ENCODE peak calls at places on chromosome 16, in eight cellular contexts. One of them, this sample, is unnamed.

GRCh38 chr16:2598133-2598641 is 60.4 kb downstream of the PDPK1 start:
- DNase-seq in CD8-positive, alpha-beta T cell: no peak
- DNase-seq in brain microvascular endothelial cell: no peak
- DNase-seq in RWPE1: no peak
- DNase-seq in astrocyte: no peak
- DNase-seq in GM23338: no peak
- DNase-seq in spleen: peak; percentile 60
- DNase-seq in stomach: no peak
- DNase-seq in this sample: peak; percentile 70

GRCh38 chr16:86465434-86465833 is 44.9 kb upstream of the FOXF1 start:
- DNase-seq in RWPE1: no peak
- DNase-seq in spleen: no peak
- DNase-seq in GM23338: no peak
- DNase-seq in stomach: no peak
- DNase-seq in brain microvascular endothelial cell: no peak
- DNase-seq in CD8-positive, alpha-beta T cell: no peak
- DNase-seq in astrocyte: no peak
- DNase-seq in this sample: no peak

GRCh38 chr16:86578499-86579267 is at the start of gene FOXL1:
- DNase-seq in stomach: no peak
- DNase-seq in RWPE1: no peak
- DNase-seq in brain microvascular endothelial cell: peak; percentile 78
- DNase-seq in CD8-positive, alpha-beta T cell: no peak
- DNase-seq in GM23338: peak; percentile 55
- DNase-seq in spleen: no peak
- DNase-seq in astrocyte: no peak
- DNase-seq in this sample: peak; percentile 73

GRCh38 chr16:79931721-79932120 is 331.2 kb upstream of the MAF start:
- DNase-seq in CD8-positive, alpha-beta T cell: no peak
- DNase-seq in spleen: no peak
- DNase-seq in stomach: no peak
- DNase-seq in GM23338: no peak
- DNase-seq in astrocyte: no peak
- DNase-seq in RWPE1: no peak
- DNase-seq in brain microvascular endothelial cell: no peak
- DNase-seq in this sample: no peak

GRCh38 chr16:67436640-67437193 is 5.8 kb downstream of the HSD11B2 start:
- DNase-seq in spleen: no peak
- DNase-seq in RWPE1: no peak
- DNase-seq in brain microvascular endothelial cell: no peak
- DNase-seq in astrocyte: no peak
- DNase-seq in GM23338: no peak
- DNase-seq in CD8-positive, alpha-beta T cell: no peak
- DNase-seq in stomach: no peak
- DNase-seq in this sample: no peak

GRCh38 chr16:2983706-2984136 is 3.5 kb upstream of the PKMYT1 start:
- DNase-seq in RWPE1: peak; percentile 89
- DNase-seq in CD8-positive, alpha-beta T cell: peak; percentile 64
- DNase-seq in GM23338: peak; percentile 89
- DNase-seq in brain microvascular endothelial cell: peak; percentile 76
- DNase-seq in astrocyte: peak; percentile 50
- DNase-seq in spleen: peak; percentile 93
- DNase-seq in stomach: peak; percentile 85
- DNase-seq in this sample: peak; percentile 95

GRCh38 chr16:22262460-22262859 is 34.7 kb upstream of the POLR3E start:
- DNase-seq in astrocyte: peak; percentile 30
- DNase-seq in RWPE1: no peak
- DNase-seq in brain microvascular endothelial cell: peak; percentile 46
- DNase-seq in CD8-positive, alpha-beta T cell: no peak
- DNase-seq in GM23338: no peak
- DNase-seq in stomach: no peak
- DNase-seq in spleen: no peak
- DNase-seq in this sample: no peak

GRCh38 chr16:84367297-84367680 is 1.0 kb upstream of the ATP2C2 start:
- DNase-seq in RWPE1: no peak
- DNase-seq in spleen: peak; percentile 82
- DNase-seq in CD8-positive, alpha-beta T cell: no peak
- DNase-seq in stomach: peak; percentile 40
- DNase-seq in brain microvascular endothelial cell: no peak
- DNase-seq in astrocyte: no peak
- DNase-seq in GM23338: no peak
- DNase-seq in this sample: no peak

GRCh38 chr16:4081577-4082021 is 34.6 kb downstream of the ADCY9 start:
- DNase-seq in GM23338: no peak
- DNase-seq in RWPE1: no peak
- DNase-seq in stomach: no peak
- DNase-seq in spleen: no peak
- DNase-seq in CD8-positive, alpha-beta T cell: peak; percentile 69
- DNase-seq in brain microvascular endothelial cell: peak; percentile 19
- DNase-seq in astrocyte: no peak
- DNase-seq in this sample: no peak

GRCh38 chr16:57273359-57273758 is 11.1 kb downstream of the PLLP start:
- DNase-seq in GM23338: no peak
- DNase-seq in brain microvascular endothelial cell: no peak
- DNase-seq in CD8-positive, alpha-beta T cell: no peak
- DNase-seq in RWPE1: no peak
- DNase-seq in stomach: no peak
- DNase-seq in spleen: no peak
- DNase-seq in astrocyte: no peak
- DNase-seq in this sample: no peak

GRCh38 chr16:1057252-1057932 is 15.2 kb upstream of the SSTR5 start:
- DNase-seq in brain microvascular endothelial cell: no peak
- DNase-seq in astrocyte: no peak
- DNase-seq in stomach: peak; percentile 63
- DNase-seq in GM23338: peak; percentile 65
- DNase-seq in RWPE1: peak; percentile 47
- DNase-seq in CD8-positive, alpha-beta T cell: peak; percentile 75
- DNase-seq in spleen: no peak
- DNase-seq in this sample: peak; percentile 92

DNA sequence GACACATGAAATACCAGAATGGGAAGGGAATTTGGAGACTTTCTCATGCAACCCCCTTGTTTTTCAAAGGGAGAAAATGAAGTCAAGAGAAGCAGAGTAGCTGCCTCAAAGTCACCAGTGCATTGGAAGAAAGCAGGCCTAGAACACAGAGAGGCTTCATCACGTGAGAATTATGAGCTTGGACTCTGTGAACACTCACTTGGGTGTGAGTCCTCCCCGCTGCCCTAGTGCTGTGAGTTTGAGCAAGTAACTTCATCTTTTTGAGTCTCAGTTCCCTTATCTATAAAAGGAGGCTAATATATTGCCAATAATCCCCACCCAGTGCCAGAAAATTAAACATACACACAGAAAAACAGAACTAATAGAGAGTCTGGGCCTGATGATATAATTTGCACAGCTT is 315.8 kb downstream of the XYLT1 start:
- DNase-seq in astrocyte: no peak
- DNase-seq in GM23338: no peak
- DNase-seq in brain microvascular endothelial cell: no peak
- DNase-seq in RWPE1: no peak
- DNase-seq in spleen: no peak
- DNase-seq in stomach: no peak
- DNase-seq in CD8-positive, alpha-beta T cell: no peak
- DNase-seq in this sample: peak; percentile 59
- H3K27ac ChIP-seq in astrocyte: no peak overlapping the region
- H3K27ac ChIP-seq in GM23338: peak overlapping the region; percentile 26
- H3K27ac ChIP-seq in brain microvascular endothelial cell: no peak overlapping the region
- H3K27ac ChIP-seq in RWPE1: no peak overlapping the region
- H3K27ac ChIP-seq in spleen: peak overlapping the region; percentile 17
- H3K27ac ChIP-seq in stomach: no peak overlapping the region
- H3K27ac ChIP-seq in CD8-positive, alpha-beta T cell: no peak overlapping the region
- H3K27ac ChIP-seq in this sample: no peak overlapping the region

GRCh38 chr16:28531777-28532744 is 6.7 kb downstream of the NUPR1 start:
- DNase-seq in GM23338: peak; percentile 78
- DNase-seq in astrocyte: no peak
- DNase-seq in RWPE1: no peak
- DNase-seq in brain microvascular endothelial cell: no peak
- DNase-seq in stomach: peak; percentile 90
- DNase-seq in spleen: no peak
- DNase-seq in CD8-positive, alpha-beta T cell: no peak
- DNase-seq in this sample: peak; percentile 82

GRCh38 chr16:28532940-28533647 is 5.7 kb downstream of the NUPR1 start:
- DNase-seq in stomach: no peak
- DNase-seq in astrocyte: no peak
- DNase-seq in CD8-positive, alpha-beta T cell: no peak
- DNase-seq in RWPE1: no peak
- DNase-seq in brain microvascular endothelial cell: no peak
- DNase-seq in spleen: no peak
- DNase-seq in GM23338: no peak
- DNase-seq in this sample: no peak

GRCh38 chr16:28534542-28535373 is 4.0 kb downstream of the NUPR1 start:
- DNase-seq in stomach: peak; percentile 47
- DNase-seq in CD8-positive, alpha-beta T cell: no peak
- DNase-seq in spleen: no peak
- DNase-seq in astrocyte: no peak
- DNase-seq in brain microvascular endothelial cell: no peak
- DNase-seq in GM23338: no peak
- DNase-seq in RWPE1: peak; percentile 37
- DNase-seq in this sample: no peak

GRCh38 chr16:28537964-28538732 is 626 bp downstream of the NUPR1 start:
- DNase-seq in spleen: no peak
- DNase-seq in RWPE1: no peak
- DNase-seq in CD8-positive, alpha-beta T cell: no peak
- DNase-seq in stomach: peak; percentile 30
- DNase-seq in GM23338: no peak
- DNase-seq in astrocyte: no peak
- DNase-seq in brain microvascular endothelial cell: no peak
- DNase-seq in this sample: no peak

GRCh38 chr16:28537076-28537475 is 1.7 kb downstream of the NUPR1 start:
- DNase-seq in CD8-positive, alpha-beta T cell: no peak
- DNase-seq in stomach: no peak
- DNase-seq in astrocyte: no peak
- DNase-seq in RWPE1: peak; percentile 59
- DNase-seq in brain microvascular endothelial cell: no peak
- DNase-seq in spleen: no peak
- DNase-seq in GM23338: no peak
- DNase-seq in this sample: no peak
- H3K27ac ChIP-seq in CD8-positive, alpha-beta T cell: no peak overlapping the region
- H3K27ac ChIP-seq in stomach: peak overlapping the region; percentile 92
- H3K27ac ChIP-seq in astrocyte: no peak overlapping the region
- H3K27ac ChIP-seq in RWPE1: peak overlapping the region; percentile 94
- H3K27ac ChIP-seq in brain microvascular endothelial cell: no peak overlapping the region
- H3K27ac ChIP-seq in spleen: no peak overlapping the region
- H3K27ac ChIP-seq in GM23338: no peak overlapping the region
- H3K27ac ChIP-seq in this sample: no peak overlapping the region

DNA sequence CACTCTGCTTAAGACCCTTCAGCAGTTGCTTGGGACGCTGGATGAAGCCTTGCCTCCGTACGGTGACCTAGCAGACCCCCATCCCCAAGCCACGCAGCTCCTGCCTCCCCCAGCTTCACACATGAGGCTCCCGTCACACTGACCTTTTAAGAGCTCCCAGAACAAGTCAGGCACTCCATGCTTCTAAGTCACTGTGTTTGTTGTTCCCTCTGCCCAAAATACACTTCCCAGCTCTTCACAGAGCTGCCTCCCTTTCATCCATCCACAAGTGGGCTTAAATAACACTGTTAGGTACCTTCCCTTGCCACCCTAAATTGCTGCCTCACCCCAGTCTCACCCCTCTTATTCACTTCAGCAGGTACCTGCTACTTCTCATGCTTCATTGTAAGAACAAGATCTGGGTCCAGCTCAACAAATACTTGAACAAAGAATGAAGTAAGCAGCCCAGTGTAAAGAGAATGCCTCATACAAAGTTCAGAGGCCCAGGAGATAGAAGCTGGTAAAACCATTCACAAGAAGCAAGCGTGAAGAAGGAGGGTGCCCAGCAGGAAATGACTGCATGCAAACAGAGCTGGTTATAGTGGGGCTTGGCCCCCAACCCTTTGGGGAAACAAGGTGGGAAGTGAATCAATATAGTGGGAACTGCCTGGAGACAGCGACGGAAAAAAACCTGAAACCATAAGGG is 5.8 kb downstream of the ZC3H7A start:
- DNase-seq in brain microvascular endothelial cell: no peak
- DNase-seq in astrocyte: no peak
- DNase-seq in CD8-positive, alpha-beta T cell: no peak
- DNase-seq in GM23338: no peak
- DNase-seq in stomach: no peak
- DNase-seq in spleen: no peak
- DNase-seq in RWPE1: no peak
- DNase-seq in this sample: peak; percentile 43
- H3K27ac ChIP-seq in brain microvascular endothelial cell: no peak overlapping the region
- H3K27ac ChIP-seq in astrocyte: no peak overlapping the region
- H3K27ac ChIP-seq in CD8-positive, alpha-beta T cell: no peak overlapping the region
- H3K27ac ChIP-seq in GM23338: peak overlapping the region; percentile 74
- H3K27ac ChIP-seq in stomach: peak overlapping the region; percentile 74
- H3K27ac ChIP-seq in spleen: peak overlapping the region; percentile 99
- H3K27ac ChIP-seq in RWPE1: peak overlapping the region; percentile 19
- H3K27ac ChIP-seq in this sample: peak overlapping the region; percentile 12

GRCh38 chr16:28538733-28539596 is at the start of gene NUPR1:
- DNase-seq in CD8-positive, alpha-beta T cell: no peak
- DNase-seq in spleen: no peak
- DNase-seq in astrocyte: peak; percentile 95
- DNase-seq in brain microvascular endothelial cell: peak; percentile 72
- DNase-seq in GM23338: no peak
- DNase-seq in RWPE1: peak; percentile 90
- DNase-seq in stomach: peak; percentile 95
- DNase-seq in this sample: peak; percentile 96
- H3K27ac ChIP-seq in CD8-positive, alpha-beta T cell: no peak within 1 kb of the TSS
- H3K27ac ChIP-seq in spleen: peak within 1 kb of the TSS; percentile 66
- H3K27ac ChIP-seq in astrocyte: no peak within 1 kb of the TSS
- H3K27ac ChIP-seq in brain microvascular endothelial cell: no peak within 1 kb of the TSS
- H3K27ac ChIP-seq in GM23338: no peak within 1 kb of the TSS
- H3K27ac ChIP-seq in RWPE1: peak within 1 kb of the TSS; percentile 94
- H3K27ac ChIP-seq in stomach: peak within 1 kb of the TSS; percentile 92
- H3K27ac ChIP-seq in this sample: peak within 1 kb of the TSS; percentile 31

DNA sequence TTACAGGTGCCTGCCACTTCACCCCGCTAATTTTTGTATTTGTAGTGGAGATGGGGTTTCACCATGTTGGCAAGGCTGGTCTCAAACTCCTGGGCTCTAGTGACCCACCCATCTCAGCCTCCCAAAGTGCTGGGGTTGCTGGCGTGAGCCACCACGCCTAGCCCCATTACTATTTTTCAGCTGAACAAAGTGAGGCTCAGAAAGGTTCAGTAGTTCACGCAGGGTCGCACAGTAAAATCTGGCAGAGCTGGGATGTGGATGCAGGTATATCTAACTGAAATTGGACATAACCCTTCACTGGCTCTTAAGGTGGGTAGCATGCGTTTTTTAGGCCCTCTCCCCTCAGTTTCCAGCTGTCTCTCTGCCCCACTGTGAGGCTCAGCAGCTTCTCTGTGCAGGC is 7.2 kb downstream of the AQP8 start:
- DNase-seq in spleen: no peak
- DNase-seq in CD8-positive, alpha-beta T cell: no peak
- DNase-seq in brain microvascular endothelial cell: no peak
- DNase-seq in stomach: no peak
- DNase-seq in RWPE1: no peak
- DNase-seq in GM23338: no peak
- DNase-seq in astrocyte: no peak
- DNase-seq in this sample: no peak
- H3K27ac ChIP-seq in spleen: no peak overlapping the region
- H3K27ac ChIP-seq in CD8-positive, alpha-beta T cell: no peak overlapping the region
- H3K27ac ChIP-seq in brain microvascular endothelial cell: no peak overlapping the region
- H3K27ac ChIP-seq in stomach: no peak overlapping the region
- H3K27ac ChIP-seq in RWPE1: no peak overlapping the region
- H3K27ac ChIP-seq in GM23338: no peak overlapping the region
- H3K27ac ChIP-seq in astrocyte: no peak overlapping the region
- H3K27ac ChIP-seq in this sample: no peak overlapping the region